ENCODE peak calls at places on chromosomes 1 and 21, in six cellular contexts. A, O, B, K, G and I are unnamed samples.

GRCh38 chr1:59072017-59072947 is 224.6 kb upstream of the FGGY start:
- DNase-seq in A (no peak), O (no peak), B (no peak), K (peak), G (no peak), I (no peak)

GRCh38 chr1:47460456-47460855 is 22.6 kb downstream of the FOXD2 start:
- DNase-seq in A (no peak), O (no peak), B (no peak), K (no peak), G (no peak), I (no peak)

GRCh38 chr21:26544208-26544607 is 28.9 kb downstream of the CYYR1 start:
- DNase-seq in A (no peak), O (no peak), B (no peak), K (no peak), G (no peak), I (no peak)

GRCh38 chr1:205477759-205478247 is 22.0 kb upstream of the BLACAT1 start:
- DNase-seq in A (no peak), O (peak), B (peak), K (no peak), G (no peak), I (no peak)

GRCh38 chr1:201713093-201713810 is 115.7 kb upstream of the IPO9 start:
- DNase-seq in A (no peak), O (peak), B (peak), K (peak), G (no peak), I (peak)

GRCh38 chr1:22176258-22176657 is 33.4 kb upstream of the WNT4 start:
- DNase-seq in A (no peak), O (no peak), B (no peak), K (no peak), G (peak), I (no peak)

GRCh38 chr1:27074175-27074780 is 61.6 kb upstream of the TENT5B start:
- DNase-seq in A (no peak), O (peak), B (no peak), K (no peak), G (no peak), I (no peak)

GRCh38 chr1:17207046-17207445 is 2.1 kb downstream of the PADI1 start:
- DNase-seq in A (no peak), O (no peak), B (no peak), K (no peak), G (peak), I (no peak)

GRCh38 chr1:240888039-240888786 is 276.3 kb upstream of the GREM2 start:
- DNase-seq in A (no peak), O (peak), B (peak), K (peak), G (peak), I (no peak)

GRCh38 chr1:11501906-11502485 is 23.0 kb downstream of the DISP3 start:
- DNase-seq in A (no peak), O (no peak), B (no peak), K (no peak), G (no peak), I (no peak)